ENCODE peak calls at places on chromosomes 11 and 22, in four cellular contexts. V is HL-60, J is kidney, A is A549. Z is an unnamed sample.

GRCh38 chr11:28842716-28843115 is 734.5 kb downstream of the METTL15 start:
- DNase-seq in V (no peak), J (no peak), A (no peak), Z (no peak)

GRCh38 chr11:73225001-73225686 is 7.1 kb downstream of the P2RY2 start:
- DNase-seq in V (no peak), J (peak), A (no peak), Z (no peak)

GRCh38 chr11:62186195-62186594 is 3.8 kb upstream of the SCGB1D1 start:
- DNase-seq in V (no peak), J (no peak), A (no peak), Z (no peak)

GRCh38 chr22:50671641-50672040 is 982 bp upstream of the SHANK3 start:
- DNase-seq in V (no peak), J (no peak), A (no peak), Z (no peak)

GRCh38 chr11:9379046-9379445 is 5.4 kb upstream of the IPO7 start:
- DNase-seq in V (no peak), J (no peak), A (no peak), Z (no peak)

GRCh38 chr11:123046473-123047264 is 15.3 kb downstream of the HSPA8 start:
- DNase-seq in V (no peak), J (no peak), A (no peak), Z (no peak)

GRCh38 chr22:23786752-23787599 is at the start of gene SMARCB1:
- DNase-seq in V (peak), J (peak), A (peak), Z (peak)

GRCh38 chr22:37410174-37411055 is 16.9 kb downstream of the ELFN2 start:
- DNase-seq in V (no peak), J (no peak), A (no peak), Z (no peak)

GRCh38 chr11:74966651-74967050 is 17.6 kb downstream of the SPCS2 start:
- DNase-seq in V (no peak), J (no peak), A (no peak), Z (no peak)

GRCh38 chr22:40247976-40248375 is 70.3 kb downstream of the TNRC6B start:
- DNase-seq in V (no peak), J (no peak), A (no peak), Z (no peak)

GRCh38 chr22:45946805-45947600 is 30.0 kb downstream of the WNT7B start:
- DNase-seq in V (no peak), J (no peak), A (no peak), Z (no peak)

GRCh38 chr11:125338886-125339811 is 156.9 kb downstream of the FEZ1 start:
- DNase-seq in V (no peak), J (no peak), A (no peak), Z (no peak)

GRCh38 chr22:23437779-23438178 is 142.3 kb downstream of the IGLL1 start:
- DNase-seq in V (peak), J (no peak), A (no peak), Z (no peak)

GRCh38 chr11:86617502-86617901 is 54.9 kb downstream of the ME3 start:
- DNase-seq in V (no peak), J (no peak), A (no peak), Z (no peak)

GRCh38 chr22:19722175-19722914 is 994 bp upstream of the GP1BB start:
- DNase-seq in V (no peak), J (no peak), A (no peak), Z (no peak)

GRCh38 chr11:119419834-119420492 is 3.0 kb downstream of the THY1 start:
- DNase-seq in V (no peak), J (peak), A (no peak), Z (no peak)

GRCh38 chr11:29214833-29215232 is 802.0 kb downstream of the KCNA4 start:
- DNase-seq in V (no peak), J (no peak), A (no peak), Z (no peak)

GRCh38 chr11:47104337-47104950 is 72.2 kb downstream of the ARFGAP2 start:
- DNase-seq in V (no peak), J (no peak), A (no peak), Z (no peak)

GRCh38 chr11:134564472-134565200 is 152.6 kb upstream of the B3GAT1 start:
- DNase-seq in V (no peak), J (no peak), A (no peak), Z (no peak)

GRCh38 chr11:35276396-35276795 is 137.4 kb downstream of the CD44 start:
- DNase-seq in V (no peak), J (no peak), A (peak), Z (no peak)

GRCh38 chr11:35721576-35722341 is 59.2 kb downstream of the TRIM44 start:
- DNase-seq in V (no peak), J (no peak), A (no peak), Z (no peak)

GRCh38 chr22:46051646-46052045 is 74.7 kb upstream of the WNT7B start:
- DNase-seq in V (no peak), J (peak), A (no peak), Z (peak)

GRCh38 chr22:41030891-41031290 is 61.5 kb upstream of the EP300 start:
- DNase-seq in V (no peak), J (no peak), A (no peak), Z (no peak)

GRCh38 chr11:79082280-79082679 is 358.6 kb downstream of the TENM4 start:
- DNase-seq in V (no peak), J (no peak), A (no peak), Z (no peak)

GRCh38 chr11:70173018-70173417 is 30.1 kb upstream of the FADD start:
- DNase-seq in V (no peak), J (no peak), A (no peak), Z (no peak)

GRCh38 chr11:70106757-70107156 is 28.6 kb downstream of the ANO1 start:
- DNase-seq in V (no peak), J (no peak), A (no peak), Z (no peak)

GRCh38 chr22:23762866-23763578 is at the start of gene C22orf15:
- DNase-seq in V (no peak), J (no peak), A (no peak), Z (no peak)

GRCh38 chr11:16034074-16034473 is 322.3 kb downstream of the SOX6 start:
- DNase-seq in V (no peak), J (no peak), A (no peak), Z (no peak)

GRCh38 chr11:118608268-118609214 is 1.1 kb downstream of the PHLDB1 start:
- DNase-seq in V (peak), J (peak), A (peak), Z (no peak)

GRCh38 chr22:49235463-49236300 is 592.0 kb downstream of the BRD1 start:
- DNase-seq in V (no peak), J (no peak), A (peak), Z (no peak)

GRCh38 chr22:19885841-19886592 is 31.3 kb upstream of the GNB1L start:
- DNase-seq in V (no peak), J (peak), A (no peak), Z (no peak)

GRCh38 chr11:113519989-113520613 is 44.9 kb upstream of the DRD2 start:
- DNase-seq in V (no peak), J (no peak), A (no peak), Z (no peak)

GRCh38 chr11:132405728-132406127 is 1035.3 kb downstream of the NTM start:
- DNase-seq in V (no peak), J (no peak), A (no peak), Z (no peak)

GRCh38 chr11:47248304-47248663 is 330 bp downstream of the ACP2 start:
- DNase-seq in V (no peak), J (no peak), A (no peak), Z (no peak)

GRCh38 chr11:128735935-128736610 is 42.2 kb downstream of the FLI1 start:
- DNase-seq in V (peak), J (no peak), A (no peak), Z (no peak)

GRCh38 chr11:131811380-131811779 is 441.0 kb downstream of the NTM start:
- DNase-seq in V (no peak), J (no peak), A (no peak), Z (no peak)

GRCh38 chr22:37274380-37274862 is 7.9 kb upstream of the CYTH4 start:
- DNase-seq in V (peak), J (peak), A (no peak), Z (no peak)

DNA sequence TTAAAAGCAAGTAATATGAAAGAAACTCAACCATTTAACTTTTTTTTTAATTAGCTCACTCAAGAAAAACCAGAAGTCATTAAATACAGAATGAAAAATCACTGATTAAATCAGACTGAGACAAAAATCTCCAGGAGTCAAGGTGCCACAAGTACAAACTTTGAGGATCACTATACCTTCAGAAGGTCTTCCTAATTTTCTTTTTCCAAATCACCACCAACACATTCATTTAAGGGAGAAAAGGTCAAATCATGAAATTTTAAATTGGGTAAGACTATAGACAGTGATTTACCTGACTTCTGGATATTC is 32.3 kb downstream of the PITPNB start:
- DNase-seq in V (no peak), J (no peak), A (no peak), Z (no peak)
- TF ChIP-seq CTCF in V (no peak), J (no peak), A (no peak), Z (no peak)

GRCh38 chr22:27204817-27205216 is 547.4 kb downstream of the MIAT start:
- DNase-seq in V (no peak), J (no peak), A (no peak), Z (no peak)

GRCh38 chr22:27210111-27210739 is 552.8 kb downstream of the MIAT start:
- DNase-seq in V (no peak), J (no peak), A (no peak), Z (no peak)

GRCh38 chr22:27206001-27206746 is 548.8 kb downstream of the MIAT start:
- DNase-seq in V (no peak), J (no peak), A (no peak), Z (no peak)

GRCh38 chr22:27206747-27207133 is 549.4 kb downstream of the MIAT start:
- DNase-seq in V (no peak), J (no peak), A (no peak), Z (no peak)

DNA sequence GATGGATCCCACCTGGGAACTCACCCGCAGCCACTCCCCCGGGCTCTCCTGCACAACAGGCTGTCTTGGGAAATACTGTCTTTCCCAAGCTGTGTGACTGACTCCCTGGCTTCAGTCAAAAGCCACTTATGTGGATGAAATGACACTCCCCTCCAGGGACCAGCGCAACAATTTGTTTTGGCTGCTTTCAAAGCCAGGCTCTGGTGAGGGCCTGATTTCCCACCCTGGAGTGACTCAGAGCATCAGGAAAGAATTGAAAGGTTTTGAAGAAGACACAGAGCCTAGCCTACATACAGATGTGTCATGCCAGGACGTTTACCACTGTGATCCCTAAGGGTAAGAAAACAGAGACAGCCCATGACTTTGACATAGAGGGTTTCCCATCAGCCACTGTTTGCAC is 550.5 kb downstream of the MIAT start:
- DNase-seq in V (no peak), J (no peak), A (peak), Z (no peak)
- TF ChIP-seq CTCF in V (no peak), J (no peak), A (no peak), Z (no peak)

GRCh38 chr11:56521955-56522354 is 21.1 kb downstream of the OR5M11 start:
- DNase-seq in V (no peak), J (no peak), A (peak), Z (no peak)
- TF ChIP-seq CTCF in V (no peak), J (no peak), A (peak), Z (no peak)

GRCh38 chr11:3037945-3038271 is 19.3 kb downstream of the CARS1 start:
- DNase-seq in V (peak), J (no peak), A (no peak), Z (no peak)
- TF ChIP-seq CTCF in V (no peak), J (no peak), A (no peak), Z (no peak)

Z was measured in omental fat pad.